ENCODE peak calls at places on chromosomes 1 and 21, in ten cellular contexts. One of them, this sample, is unnamed.

GRCh38 chr1:64163972-64164371 is 39.5 kb upstream of the UBE2U start:
- DNase-seq in ovary: no peak
- DNase-seq in GM23338: peak; percentile 79
- DNase-seq in psoas muscle: no peak
- DNase-seq in mammary epithelial cell: peak; percentile 26
- DNase-seq in AG04450: no peak
- DNase-seq in colonic mucosa: no peak
- DNase-seq in fibroblast of lung: peak; percentile 58
- DNase-seq in astrocyte of the cerebellum: no peak
- DNase-seq in astrocyte of the spinal cord: peak; percentile 63
- DNase-seq in this sample: no peak

GRCh38 chr1:61142726-61143500 is 60.6 kb downstream of the NFIA start:
- DNase-seq in ovary: no peak
- DNase-seq in GM23338: peak; percentile 31
- DNase-seq in psoas muscle: no peak
- DNase-seq in mammary epithelial cell: peak; percentile 28
- DNase-seq in AG04450: no peak
- DNase-seq in colonic mucosa: peak; percentile 55
- DNase-seq in fibroblast of lung: no peak
- DNase-seq in astrocyte of the cerebellum: no peak
- DNase-seq in astrocyte of the spinal cord: no peak
- DNase-seq in this sample: no peak

GRCh38 chr1:204630460-204630905 is 55.1 kb downstream of the LRRN2 start:
- DNase-seq in ovary: no peak
- DNase-seq in GM23338: no peak
- DNase-seq in psoas muscle: no peak
- DNase-seq in mammary epithelial cell: no peak
- DNase-seq in AG04450: no peak
- DNase-seq in colonic mucosa: no peak
- DNase-seq in fibroblast of lung: peak; percentile 22
- DNase-seq in astrocyte of the cerebellum: no peak
- DNase-seq in astrocyte of the spinal cord: no peak
- DNase-seq in this sample: no peak

GRCh38 chr1:236433819-236434315 is 39.8 kb downstream of the EDARADD start:
- DNase-seq in ovary: no peak
- DNase-seq in GM23338: no peak
- DNase-seq in psoas muscle: no peak
- DNase-seq in mammary epithelial cell: no peak
- DNase-seq in AG04450: no peak
- DNase-seq in colonic mucosa: no peak
- DNase-seq in fibroblast of lung: no peak
- DNase-seq in astrocyte of the cerebellum: no peak
- DNase-seq in astrocyte of the spinal cord: no peak
- DNase-seq in this sample: no peak

GRCh38 chr1:30807318-30808066 is 49.9 kb upstream of the LAPTM5 start:
- DNase-seq in ovary: peak; percentile 35
- DNase-seq in GM23338: no peak
- DNase-seq in psoas muscle: peak; percentile 66
- DNase-seq in mammary epithelial cell: no peak
- DNase-seq in AG04450: no peak
- DNase-seq in colonic mucosa: no peak
- DNase-seq in fibroblast of lung: no peak
- DNase-seq in astrocyte of the cerebellum: no peak
- DNase-seq in astrocyte of the spinal cord: no peak
- DNase-seq in this sample: no peak

GRCh38 chr1:167599839-167600581 is 30.0 kb upstream of the RCSD1 start:
- DNase-seq in ovary: no peak
- DNase-seq in GM23338: no peak
- DNase-seq in psoas muscle: peak; percentile 59
- DNase-seq in mammary epithelial cell: peak; percentile 63
- DNase-seq in AG04450: no peak
- DNase-seq in colonic mucosa: peak; percentile 27
- DNase-seq in fibroblast of lung: peak; percentile 55
- DNase-seq in astrocyte of the cerebellum: peak; percentile 20
- DNase-seq in astrocyte of the spinal cord: peak; percentile 45
- DNase-seq in this sample: peak; percentile 60

GRCh38 chr1:78715181-78715661 is 65.6 kb downstream of the IFI44 start:
- DNase-seq in ovary: no peak
- DNase-seq in GM23338: no peak
- DNase-seq in psoas muscle: no peak
- DNase-seq in mammary epithelial cell: peak; percentile 77
- DNase-seq in AG04450: no peak
- DNase-seq in colonic mucosa: no peak
- DNase-seq in fibroblast of lung: peak; percentile 42
- DNase-seq in astrocyte of the cerebellum: no peak
- DNase-seq in astrocyte of the spinal cord: peak; percentile 41
- DNase-seq in this sample: no peak

GRCh38 chr1:16231331-16232315 is 5.4 kb downstream of the CPLANE2 start:
- DNase-seq in ovary: no peak
- DNase-seq in GM23338: no peak
- DNase-seq in psoas muscle: peak; percentile 47
- DNase-seq in mammary epithelial cell: no peak
- DNase-seq in AG04450: no peak
- DNase-seq in colonic mucosa: no peak
- DNase-seq in fibroblast of lung: no peak
- DNase-seq in astrocyte of the cerebellum: no peak
- DNase-seq in astrocyte of the spinal cord: no peak
- DNase-seq in this sample: no peak

GRCh38 chr1:80799457-80799856 is 1001.3 kb upstream of the ADGRL2 start:
- DNase-seq in ovary: no peak
- DNase-seq in GM23338: peak; percentile 75
- DNase-seq in psoas muscle: no peak
- DNase-seq in mammary epithelial cell: no peak
- DNase-seq in AG04450: no peak
- DNase-seq in colonic mucosa: no peak
- DNase-seq in fibroblast of lung: no peak
- DNase-seq in astrocyte of the cerebellum: no peak
- DNase-seq in astrocyte of the spinal cord: no peak
- DNase-seq in this sample: no peak

GRCh38 chr21:16569679-16570078 is 839.9 kb downstream of the USP25 start:
- DNase-seq in ovary: no peak
- DNase-seq in GM23338: no peak
- DNase-seq in psoas muscle: no peak
- DNase-seq in mammary epithelial cell: no peak
- DNase-seq in AG04450: no peak
- DNase-seq in colonic mucosa: no peak
- DNase-seq in fibroblast of lung: peak; percentile 82
- DNase-seq in astrocyte of the cerebellum: no peak
- DNase-seq in astrocyte of the spinal cord: peak; percentile 36
- DNase-seq in this sample: no peak

GRCh38 chr1:230917284-230918135 is 49.2 kb upstream of the C1orf198 start:
- DNase-seq in ovary: peak; percentile 33
- DNase-seq in GM23338: peak; percentile 99
- DNase-seq in psoas muscle: peak; percentile 67
- DNase-seq in mammary epithelial cell: peak; percentile 44
- DNase-seq in AG04450: peak; percentile 26
- DNase-seq in colonic mucosa: peak; percentile 90
- DNase-seq in fibroblast of lung: peak; percentile 60
- DNase-seq in astrocyte of the cerebellum: peak; percentile 58
- DNase-seq in astrocyte of the spinal cord: peak; percentile 68
- DNase-seq in this sample: peak; percentile 30

GRCh38 chr1:38106726-38107125 is 60.1 kb upstream of the POU3F1 start:
- DNase-seq in ovary: no peak
- DNase-seq in GM23338: no peak
- DNase-seq in psoas muscle: no peak
- DNase-seq in mammary epithelial cell: no peak
- DNase-seq in AG04450: no peak
- DNase-seq in colonic mucosa: no peak
- DNase-seq in fibroblast of lung: no peak
- DNase-seq in astrocyte of the cerebellum: no peak
- DNase-seq in astrocyte of the spinal cord: no peak
- DNase-seq in this sample: no peak

GRCh38 chr1:109928591-109929111 is 18.0 kb downstream of the CSF1 start:
- DNase-seq in ovary: peak; percentile 88
- DNase-seq in GM23338: no peak
- DNase-seq in psoas muscle: peak; percentile 81
- DNase-seq in mammary epithelial cell: peak; percentile 56
- DNase-seq in AG04450: no peak
- DNase-seq in colonic mucosa: peak; percentile 23
- DNase-seq in fibroblast of lung: peak; percentile 94
- DNase-seq in astrocyte of the cerebellum: peak; percentile 83
- DNase-seq in astrocyte of the spinal cord: peak; percentile 84
- DNase-seq in this sample: no peak

DNA sequence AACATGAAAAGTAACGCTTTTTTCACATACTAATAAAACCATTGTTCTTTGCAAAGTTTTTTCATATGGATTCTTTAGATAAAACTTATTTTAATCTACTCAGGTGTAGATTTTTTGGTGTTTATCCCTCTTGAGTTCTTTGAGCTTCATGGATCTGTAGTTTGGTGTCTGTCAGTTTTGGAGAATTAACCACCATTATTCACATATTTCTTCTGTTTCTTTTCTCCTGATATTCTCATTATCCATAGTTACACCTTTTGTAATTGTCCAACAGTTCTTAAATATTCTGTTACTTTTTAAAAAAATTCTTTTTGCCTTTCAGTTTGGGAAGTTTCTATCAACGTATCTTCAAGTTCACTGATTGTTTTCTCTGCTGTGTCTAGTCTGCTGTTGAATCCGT is 18.6 kb downstream of the HS2ST1 start:
- DNase-seq in ovary: no peak
- DNase-seq in GM23338: no peak
- DNase-seq in psoas muscle: no peak
- DNase-seq in mammary epithelial cell: no peak
- DNase-seq in AG04450: no peak
- DNase-seq in colonic mucosa: no peak
- DNase-seq in fibroblast of lung: no peak
- DNase-seq in astrocyte of the cerebellum: no peak
- DNase-seq in astrocyte of the spinal cord: no peak
- DNase-seq in this sample: no peak
- H3K4me3 ChIP-seq in ovary: no peak overlapping the region
- H3K4me3 ChIP-seq in GM23338: no peak overlapping the region
- H3K4me3 ChIP-seq in psoas muscle: no peak overlapping the region
- H3K4me3 ChIP-seq in mammary epithelial cell: no peak overlapping the region
- H3K4me3 ChIP-seq in AG04450: no peak overlapping the region
- H3K4me3 ChIP-seq in colonic mucosa: no peak overlapping the region
- H3K4me3 ChIP-seq in fibroblast of lung: no peak overlapping the region
- H3K4me3 ChIP-seq in astrocyte of the cerebellum: no peak overlapping the region
- H3K4me3 ChIP-seq in astrocyte of the spinal cord: no peak overlapping the region
- H3K4me3 ChIP-seq in this sample: no peak overlapping the region

GRCh38 chr1:55010194-55010886 is 11.6 kb downstream of the BSND start:
- DNase-seq in ovary: no peak
- DNase-seq in GM23338: no peak
- DNase-seq in psoas muscle: no peak
- DNase-seq in mammary epithelial cell: no peak
- DNase-seq in AG04450: no peak
- DNase-seq in colonic mucosa: no peak
- DNase-seq in fibroblast of lung: no peak
- DNase-seq in astrocyte of the cerebellum: no peak
- DNase-seq in astrocyte of the spinal cord: no peak
- DNase-seq in this sample: no peak

GRCh38 chr1:55012661-55013060 is 13.9 kb downstream of the BSND start:
- DNase-seq in ovary: no peak
- DNase-seq in GM23338: no peak
- DNase-seq in psoas muscle: no peak
- DNase-seq in mammary epithelial cell: no peak
- DNase-seq in AG04450: no peak
- DNase-seq in colonic mucosa: no peak
- DNase-seq in fibroblast of lung: no peak
- DNase-seq in astrocyte of the cerebellum: no peak
- DNase-seq in astrocyte of the spinal cord: no peak
- DNase-seq in this sample: no peak

GRCh38 chr1:55007626-55008025 is 8.9 kb downstream of the BSND start:
- DNase-seq in ovary: no peak
- DNase-seq in GM23338: no peak
- DNase-seq in psoas muscle: no peak
- DNase-seq in mammary epithelial cell: peak; percentile 79
- DNase-seq in AG04450: peak; percentile 13
- DNase-seq in colonic mucosa: no peak
- DNase-seq in fibroblast of lung: peak; percentile 82
- DNase-seq in astrocyte of the cerebellum: no peak
- DNase-seq in astrocyte of the spinal cord: peak; percentile 44
- DNase-seq in this sample: no peak

GRCh38 chr1:55006931-55007330 is 8.2 kb downstream of the BSND start:
- DNase-seq in ovary: no peak
- DNase-seq in GM23338: no peak
- DNase-seq in psoas muscle: no peak
- DNase-seq in mammary epithelial cell: no peak
- DNase-seq in AG04450: no peak
- DNase-seq in colonic mucosa: no peak
- DNase-seq in fibroblast of lung: no peak
- DNase-seq in astrocyte of the cerebellum: no peak
- DNase-seq in astrocyte of the spinal cord: no peak
- DNase-seq in this sample: no peak

DNA sequence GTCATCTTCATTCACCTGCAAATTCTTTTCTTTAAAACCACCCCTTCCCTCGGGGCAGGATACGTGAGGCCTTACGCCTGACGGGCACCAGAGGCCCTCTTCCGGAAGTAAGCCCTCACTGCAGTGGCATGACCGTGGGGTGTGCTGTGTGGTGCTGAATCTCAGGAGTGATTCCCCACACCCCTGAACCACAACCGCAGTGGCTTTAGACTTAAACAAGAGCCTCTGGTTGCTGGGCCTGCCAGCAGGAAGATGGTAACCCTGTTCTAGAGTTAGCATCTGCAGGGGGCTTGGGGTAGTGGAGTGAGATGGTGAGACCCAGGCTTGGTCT is 12.1 kb downstream of the BSND start:
- DNase-seq in ovary: no peak
- DNase-seq in GM23338: peak; percentile 59
- DNase-seq in psoas muscle: no peak
- DNase-seq in mammary epithelial cell: no peak
- DNase-seq in AG04450: no peak
- DNase-seq in colonic mucosa: no peak
- DNase-seq in fibroblast of lung: no peak
- DNase-seq in astrocyte of the cerebellum: no peak
- DNase-seq in astrocyte of the spinal cord: no peak
- DNase-seq in this sample: no peak
- TF ChIP-seq CTCF in ovary: no peak
- TF ChIP-seq CTCF in GM23338: peak; percentile 50
- TF ChIP-seq CTCF in psoas muscle: no peak
- TF ChIP-seq CTCF in mammary epithelial cell: no peak
- TF ChIP-seq CTCF in AG04450: no peak
- TF ChIP-seq CTCF in colonic mucosa: no peak
- TF ChIP-seq CTCF in fibroblast of lung: no peak
- TF ChIP-seq CTCF in astrocyte of the cerebellum: no peak
- TF ChIP-seq CTCF in astrocyte of the spinal cord: no peak
- TF ChIP-seq CTCF in this sample: peak; percentile 8

DNA sequence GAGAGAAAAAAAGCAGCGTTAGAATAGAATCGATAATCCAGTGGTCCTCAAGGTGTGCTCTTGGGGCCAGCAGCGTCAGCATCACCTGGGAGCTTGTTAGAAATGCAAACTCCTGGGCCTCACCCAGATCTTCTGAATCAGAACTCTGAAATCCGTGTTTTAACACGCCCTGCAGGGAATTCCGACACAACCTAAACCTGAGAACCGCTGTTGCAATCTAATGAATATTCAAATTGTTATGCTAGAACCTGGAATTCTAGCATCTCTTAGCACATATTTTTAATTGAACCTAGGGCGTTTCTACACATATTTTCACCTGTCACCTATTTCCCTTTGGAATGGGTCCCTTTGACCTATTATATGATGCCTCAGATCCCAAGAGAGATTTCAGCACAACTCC is 175.7 kb downstream of the PSMG1 start:
- DNase-seq in ovary: no peak
- DNase-seq in GM23338: no peak
- DNase-seq in psoas muscle: no peak
- DNase-seq in mammary epithelial cell: peak; percentile 85
- DNase-seq in AG04450: no peak
- DNase-seq in colonic mucosa: no peak
- DNase-seq in fibroblast of lung: no peak
- DNase-seq in astrocyte of the cerebellum: no peak
- DNase-seq in astrocyte of the spinal cord: no peak
- DNase-seq in this sample: no peak
- H3K4me3 ChIP-seq in ovary: no peak overlapping the region
- H3K4me3 ChIP-seq in GM23338: no peak overlapping the region
- H3K4me3 ChIP-seq in psoas muscle: no peak overlapping the region
- H3K4me3 ChIP-seq in mammary epithelial cell: no peak overlapping the region
- H3K4me3 ChIP-seq in AG04450: no peak overlapping the region
- H3K4me3 ChIP-seq in colonic mucosa: no peak overlapping the region
- H3K4me3 ChIP-seq in fibroblast of lung: no peak overlapping the region
- H3K4me3 ChIP-seq in astrocyte of the cerebellum: no peak overlapping the region
- H3K4me3 ChIP-seq in astrocyte of the spinal cord: no peak overlapping the region
- H3K4me3 ChIP-seq in this sample: no peak overlapping the region

GRCh38 chr1:19405195-19405760 is 80.1 kb downstream of the CAPZB start:
- DNase-seq in ovary: no peak
- DNase-seq in GM23338: peak; percentile 50
- DNase-seq in psoas muscle: no peak
- DNase-seq in mammary epithelial cell: no peak
- DNase-seq in AG04450: no peak
- DNase-seq in colonic mucosa: no peak
- DNase-seq in fibroblast of lung: no peak
- DNase-seq in astrocyte of the cerebellum: no peak
- DNase-seq in astrocyte of the spinal cord: no peak
- DNase-seq in this sample: no peak
- TF ChIP-seq CTCF in ovary: no peak
- TF ChIP-seq CTCF in GM23338: peak; percentile 36
- TF ChIP-seq CTCF in psoas muscle: peak; percentile 12
- TF ChIP-seq CTCF in mammary epithelial cell: no peak
- TF ChIP-seq CTCF in AG04450: peak; percentile 37
- TF ChIP-seq CTCF in colonic mucosa: no peak
- TF ChIP-seq CTCF in fibroblast of lung: peak; percentile 37
- TF ChIP-seq CTCF in astrocyte of the cerebellum: peak; percentile 52
- TF ChIP-seq CTCF in astrocyte of the spinal cord: peak; percentile 26
- TF ChIP-seq CTCF in this sample: no peak

This sample was measured in epithelial cell of proximal tubule.